ENCODE peak calls at places on chromosomes 2 and 18, in four cellular contexts. O is GM12878, Q is HepG2, U is K562. Z is an unnamed sample.

GRCh38 chr2:98086491-98087446 is at the start of gene VWA3B:
- DNase-seq in Q (no peak), O (no peak), U (peak; percentile 74), Z (peak; percentile 91)

GRCh38 chr2:60880633-60880987 is 764 bp upstream of the REL start:
- DNase-seq in O (no peak), Q (no peak), U (no peak), Z (no peak)

GRCh38 chr2:172972005-172972619 is 103.5 kb upstream of the MAP3K20 start:
- DNase-seq in O (no peak), Q (peak; percentile 52), U (peak; percentile 68), Z (peak; percentile 78)

GRCh38 chr18:78986018-78986481 is 6.4 kb downstream of the SALL3 start:
- DNase-seq in O (no peak), Q (peak; percentile 17), U (peak; percentile 9), Z (peak; percentile 46)

GRCh38 chr2:11304476-11304875 is 40.0 kb downstream of the ROCK2 start:
- DNase-seq in U (no peak), O (no peak), Q (no peak), Z (no peak)

GRCh38 chr2:25197336-25198208 is 29.2 kb upstream of the POMC start:
- DNase-seq in Q (no peak), U (no peak), O (no peak), Z (no peak)

GRCh38 chr18:56188521-56188920 is 449.9 kb downstream of the TXNL1 start:
- DNase-seq in O (no peak), U (no peak), Q (no peak), Z (no peak)

GRCh38 chr2:212777020-212777491 is 238.5 kb upstream of the ERBB4 start:
- DNase-seq in U (no peak), Q (peak; percentile 6), O (peak; percentile 17), Z (peak; percentile 8)

GRCh38 chr2:170313636-170314348 is 135.8 kb downstream of the MYO3B start:
- DNase-seq in U (no peak), Q (no peak), O (no peak), Z (no peak)

GRCh38 chr2:166419616-166419934 is 43.8 kb upstream of the SCN9A start:
- DNase-seq in U (no peak), Q (peak; percentile 60), O (no peak), Z (no peak)

GRCh38 chr2:80858955-80859354 is 554.4 kb upstream of the LRRTM1 start:
- DNase-seq in Q (no peak), U (no peak), O (no peak), Z (no peak)

GRCh38 chr2:11898576-11898975 is 152.1 kb downstream of the LPIN1 start:
- DNase-seq in O (no peak), U (no peak), Q (no peak), Z (no peak)

GRCh38 chr18:73674466-73674865 is 473.2 kb downstream of the FBXO15 start:
- DNase-seq in U (no peak), Q (no peak), O (no peak), Z (no peak)

GRCh38 chr2:4499316-4499715 is 795.9 kb downstream of the DCDC2C start:
- DNase-seq in O (no peak), Q (no peak), U (no peak), Z (no peak)

GRCh38 chr2:240916571-240917008 is 10.5 kb downstream of the CROCC2 start:
- DNase-seq in O (no peak), U (peak; percentile 18), Q (no peak), Z (no peak)

GRCh38 chr2:86193901-86194567 is 1.2 kb downstream of the IMMT start:
- DNase-seq in O (no peak), Q (peak; percentile 54), U (no peak), Z (no peak)

GRCh38 chr2:10369269-10370255 is 66.9 kb downstream of the HPCAL1 start:
- DNase-seq in Q (peak; percentile 83), O (no peak), U (peak; percentile 75), Z (no peak)

GRCh38 chr2:171042253-171042969 is 113.4 kb downstream of the GORASP2 start:
- DNase-seq in Q (no peak), O (no peak), U (no peak), Z (no peak)

GRCh38 chr2:175464311-175464670 is 282.8 kb upstream of the ATP5MC3 start:
- DNase-seq in U (no peak), Q (no peak), O (no peak), Z (no peak)

GRCh38 chr18:78407456-78407823 is 572.2 kb upstream of the SALL3 start:
- DNase-seq in Q (no peak), U (no peak), O (no peak), Z (no peak)

GRCh38 chr18:58882681-58883080 is 18.0 kb downstream of the ZNF532 start:
- DNase-seq in Q (no peak), O (no peak), U (no peak), Z (no peak)

GRCh38 chr18:63970803-63971191 is 916 bp downstream of the SERPINB8 start:
- DNase-seq in U (no peak), O (no peak), Q (no peak), Z (no peak)

GRCh38 chr2:160207804-160208661 is 8.0 kb upstream of the ITGB6 start:
- DNase-seq in U (no peak), O (peak; percentile 26), Q (peak; percentile 70), Z (no peak)
- TF ChIP-seq SP1 in U (no peak), O (no peak), Q (no peak), Z (no peak)

GRCh38 chr2:2189112-2189398 is 142.0 kb downstream of the MYT1L start:
- DNase-seq in Q (no peak), U (no peak), O (no peak), Z (no peak)

GRCh38 chr2:2184549-2185249 is 146.4 kb downstream of the MYT1L start:
- DNase-seq in Q (no peak), U (no peak), O (no peak), Z (no peak)

GRCh38 chr2:2183717-2184116 is 147.4 kb downstream of the MYT1L start:
- DNase-seq in U (no peak), O (no peak), Q (no peak), Z (no peak)

GRCh38 chr2:2188344-2189111 is 142.5 kb downstream of the MYT1L start:
- DNase-seq in U (no peak), O (no peak), Q (no peak), Z (no peak)

DNA sequence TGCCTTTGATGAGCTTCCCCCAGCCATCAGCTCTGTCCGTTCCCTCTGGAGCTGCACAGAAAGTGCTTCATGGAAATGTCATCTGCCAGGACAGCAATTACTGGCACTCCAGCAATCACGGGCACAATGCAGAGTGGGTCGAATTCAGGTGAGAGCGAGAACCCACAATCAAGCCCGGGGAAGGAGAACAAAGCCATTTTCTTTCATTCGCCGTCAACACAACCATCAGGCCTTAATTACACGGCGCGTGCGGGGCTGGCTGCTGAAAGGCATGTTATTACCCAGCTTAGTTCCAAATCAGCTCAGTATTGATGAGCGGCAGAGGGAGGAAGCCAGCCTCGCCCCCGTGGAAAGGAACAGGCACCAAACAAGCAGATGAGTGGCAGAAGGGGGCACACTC is 143.9 kb downstream of the MYT1L start:
- DNase-seq in U (no peak), Q (no peak), O (no peak), Z (no peak)
- TF ChIP-seq BHLHE40 in U (no peak), Q (no peak), O (no peak), Z (no peak)

GRCh38 chr18:9825571-9826073 is 60.2 kb upstream of the TXNDC2 start:
- DNase-seq in U (peak; percentile 42), O (no peak), Q (peak; percentile 47), Z (no peak)

GRCh38 chr18:9823805-9824473 is 61.8 kb upstream of the TXNDC2 start:
- DNase-seq in O (no peak), Q (no peak), U (no peak), Z (no peak)

GRCh38 chr18:9824862-9825479 is 60.8 kb upstream of the TXNDC2 start:
- DNase-seq in U (no peak), O (no peak), Q (no peak), Z (no peak)

GRCh38 chr18:9822587-9822986 is 63.2 kb upstream of the TXNDC2 start:
- DNase-seq in Q (no peak), O (no peak), U (no peak), Z (no peak)

DNA sequence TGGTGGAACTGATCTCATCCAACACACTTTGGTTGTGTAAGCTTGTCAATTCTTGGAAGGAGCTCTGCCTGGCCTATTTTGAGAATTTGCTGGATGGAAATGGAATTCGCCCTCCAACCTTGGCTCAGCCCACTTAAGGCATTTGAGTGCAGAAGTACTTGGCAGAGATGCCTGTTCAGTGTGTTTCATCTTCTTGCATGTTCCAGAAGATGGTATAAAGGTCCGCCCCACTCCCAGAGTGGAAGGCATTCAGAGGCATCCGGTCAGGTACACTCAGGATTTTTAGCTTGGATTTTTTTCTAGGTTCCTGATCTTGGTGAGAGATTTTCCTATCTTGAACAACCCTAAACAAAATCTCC is 61.3 kb upstream of the TXNDC2 start:
- DNase-seq in Q (no peak), O (no peak), U (no peak), Z (no peak)
- TF ChIP-seq SP1 in Q (no peak), O (no peak), U (no peak), Z (no peak)

GRCh38 chr2:202824901-202825300 is 46.7 kb downstream of the ICA1L start:
- DNase-seq in O (no peak), U (no peak), Q (no peak), Z (no peak)
- TF ChIP-seq BHLHE40 in O (no peak), U (no peak), Q (no peak), Z (no peak)

GRCh38 chr2:236643480-236643879 is 73.9 kb downstream of the ACKR3 start:
- DNase-seq in O (no peak), U (no peak), Q (no peak), Z (no peak)

GRCh38 chr2:236642125-236642524 is 72.5 kb downstream of the ACKR3 start:
- DNase-seq in O (no peak), Q (no peak), U (no peak), Z (no peak)

GRCh38 chr2:236644067-236644466 is 74.4 kb downstream of the ACKR3 start:
- DNase-seq in U (no peak), Q (no peak), O (no peak), Z (no peak)

GRCh38 chr2:236641051-236641450 is 71.4 kb downstream of the ACKR3 start:
- DNase-seq in Q (no peak), U (no peak), O (no peak), Z (no peak)

GRCh38 chr2:236642584-236643291 is 73.1 kb downstream of the ACKR3 start:
- DNase-seq in Q (peak; percentile 18), O (no peak), U (no peak), Z (no peak)
- TF ChIP-seq SP1 in Q (no peak), O (no peak), U (no peak), Z (no peak)

DNA sequence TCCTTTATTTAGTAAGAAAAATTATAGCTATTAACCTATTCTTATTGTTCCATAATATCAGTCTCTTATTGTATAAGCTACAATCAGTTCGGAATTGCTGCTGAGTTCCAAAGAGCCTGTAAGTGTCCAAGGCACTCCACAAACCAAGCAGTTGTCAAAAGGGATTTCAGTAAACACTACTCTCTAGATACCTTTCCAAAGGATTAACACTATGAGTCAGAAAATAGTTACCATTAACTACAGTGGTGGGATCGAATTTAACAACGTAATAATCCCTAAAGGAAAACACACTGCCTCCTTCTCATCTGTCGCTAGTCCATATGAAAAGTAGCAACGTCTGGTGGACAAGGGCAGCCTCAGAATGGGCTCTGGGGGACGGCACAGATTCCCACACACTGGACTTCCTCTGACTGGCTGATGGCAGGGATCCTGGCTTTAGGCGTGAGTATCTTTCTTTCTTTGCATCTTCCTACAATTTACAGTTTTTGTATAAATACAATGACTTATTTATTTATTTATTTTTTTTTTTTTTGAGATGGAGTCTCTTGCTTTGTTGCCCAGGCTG is 8.8 kb downstream of the TGFBRAP1 start:
- DNase-seq in O (no peak), U (no peak), Q (no peak), Z (peak; percentile 31)
- TF ChIP-seq BHLHE40 in O (no peak), U (no peak), Q (no peak), Z (no peak)

GRCh38 chr2:43331428-43331827 is 105.0 kb upstream of the ZFP36L2 start:
- DNase-seq in O (no peak), U (peak; percentile 54), Q (no peak), Z (no peak)
- TF ChIP-seq SP1 in O (no peak), U (peak; percentile 26), Q (no peak), Z (no peak)